ENCODE peak calls at places on chromosomes 6 and 20, in ten cellular contexts. One of them, this sample, is unnamed.
A peak's percentile ranks its signal among the peaks of the same experiment; 100 is the strongest.

GRCh38 chr20:60095456-60095855 is 137.2 kb downstream of the CDH26 start:
- DNase-seq in esophagus muscularis mucosa: no peak
- DNase-seq in naive thymus-derived CD4-positive, alpha-beta T cell: no peak
- DNase-seq in GM23248: no peak
- DNase-seq in iPS DF 6.9: no peak
- DNase-seq in PC-3: no peak
- DNase-seq in heart right ventricle: no peak
- DNase-seq in effector memory CD4-positive, alpha-beta T cell: no peak
- DNase-seq in Panc1: no peak
- DNase-seq in ovary: no peak
- DNase-seq in this sample: no peak

GRCh38 chr20:5848711-5849505 is 98.7 kb downstream of the SHLD1 start:
- DNase-seq in esophagus muscularis mucosa: no peak
- DNase-seq in naive thymus-derived CD4-positive, alpha-beta T cell: no peak
- DNase-seq in GM23248: peak; percentile 72
- DNase-seq in iPS DF 6.9: no peak
- DNase-seq in PC-3: peak; percentile 84
- DNase-seq in heart right ventricle: no peak
- DNase-seq in effector memory CD4-positive, alpha-beta T cell: no peak
- DNase-seq in Panc1: no peak
- DNase-seq in ovary: peak; percentile 30
- DNase-seq in this sample: no peak

GRCh38 chr6:100574836-100575235 is 110.1 kb upstream of the SIM1 start:
- DNase-seq in esophagus muscularis mucosa: no peak
- DNase-seq in naive thymus-derived CD4-positive, alpha-beta T cell: no peak
- DNase-seq in GM23248: no peak
- DNase-seq in iPS DF 6.9: no peak
- DNase-seq in PC-3: no peak
- DNase-seq in heart right ventricle: no peak
- DNase-seq in effector memory CD4-positive, alpha-beta T cell: no peak
- DNase-seq in Panc1: no peak
- DNase-seq in ovary: no peak
- DNase-seq in this sample: no peak

GRCh38 chr6:1604991-1605821 is 4.5 kb upstream of the FOXC1 start:
- DNase-seq in esophagus muscularis mucosa: no peak
- DNase-seq in naive thymus-derived CD4-positive, alpha-beta T cell: no peak
- DNase-seq in GM23248: peak; percentile 28
- DNase-seq in iPS DF 6.9: no peak
- DNase-seq in PC-3: no peak
- DNase-seq in heart right ventricle: peak; percentile 33
- DNase-seq in effector memory CD4-positive, alpha-beta T cell: no peak
- DNase-seq in Panc1: no peak
- DNase-seq in ovary: no peak
- DNase-seq in this sample: no peak

GRCh38 chr6:36757943-36758508 is 60.4 kb downstream of the RAB44 start:
- DNase-seq in esophagus muscularis mucosa: no peak
- DNase-seq in naive thymus-derived CD4-positive, alpha-beta T cell: no peak
- DNase-seq in GM23248: no peak
- DNase-seq in iPS DF 6.9: no peak
- DNase-seq in PC-3: no peak
- DNase-seq in heart right ventricle: no peak
- DNase-seq in effector memory CD4-positive, alpha-beta T cell: no peak
- DNase-seq in Panc1: no peak
- DNase-seq in ovary: no peak
- DNase-seq in this sample: no peak

GRCh38 chr20:37190354-37190753 is 11.0 kb upstream of the MROH8 start:
- DNase-seq in esophagus muscularis mucosa: no peak
- DNase-seq in naive thymus-derived CD4-positive, alpha-beta T cell: no peak
- DNase-seq in GM23248: no peak
- DNase-seq in iPS DF 6.9: no peak
- DNase-seq in PC-3: no peak
- DNase-seq in heart right ventricle: no peak
- DNase-seq in effector memory CD4-positive, alpha-beta T cell: no peak
- DNase-seq in Panc1: no peak
- DNase-seq in ovary: no peak
- DNase-seq in this sample: no peak

GRCh38 chr6:33761922-33762629 is 15.4 kb upstream of the IP6K3 start:
- DNase-seq in esophagus muscularis mucosa: no peak
- DNase-seq in naive thymus-derived CD4-positive, alpha-beta T cell: no peak
- DNase-seq in GM23248: peak; percentile 56
- DNase-seq in iPS DF 6.9: no peak
- DNase-seq in PC-3: peak; percentile 59
- DNase-seq in heart right ventricle: peak; percentile 87
- DNase-seq in effector memory CD4-positive, alpha-beta T cell: no peak
- DNase-seq in Panc1: no peak
- DNase-seq in ovary: no peak
- DNase-seq in this sample: no peak

GRCh38 chr20:11391591-11391990 is 526.1 kb upstream of the BTBD3 start:
- DNase-seq in esophagus muscularis mucosa: no peak
- DNase-seq in naive thymus-derived CD4-positive, alpha-beta T cell: no peak
- DNase-seq in GM23248: no peak
- DNase-seq in iPS DF 6.9: no peak
- DNase-seq in PC-3: no peak
- DNase-seq in heart right ventricle: no peak
- DNase-seq in effector memory CD4-positive, alpha-beta T cell: no peak
- DNase-seq in Panc1: no peak
- DNase-seq in ovary: no peak
- DNase-seq in this sample: no peak

GRCh38 chr6:130933712-130934200 is 106.5 kb downstream of the SMLR1 start:
- DNase-seq in esophagus muscularis mucosa: no peak
- DNase-seq in naive thymus-derived CD4-positive, alpha-beta T cell: no peak
- DNase-seq in GM23248: peak; percentile 67
- DNase-seq in iPS DF 6.9: no peak
- DNase-seq in PC-3: peak; percentile 86
- DNase-seq in heart right ventricle: no peak
- DNase-seq in effector memory CD4-positive, alpha-beta T cell: no peak
- DNase-seq in Panc1: peak; percentile 15
- DNase-seq in ovary: no peak
- DNase-seq in this sample: no peak

GRCh38 chr6:89215391-89215790 is 1.8 kb downstream of the GABRR1 start:
- DNase-seq in esophagus muscularis mucosa: no peak
- DNase-seq in naive thymus-derived CD4-positive, alpha-beta T cell: no peak
- DNase-seq in GM23248: no peak
- DNase-seq in iPS DF 6.9: no peak
- DNase-seq in PC-3: no peak
- DNase-seq in heart right ventricle: no peak
- DNase-seq in effector memory CD4-positive, alpha-beta T cell: no peak
- DNase-seq in Panc1: no peak
- DNase-seq in ovary: no peak
- DNase-seq in this sample: no peak

GRCh38 chr6:150494236-150494635 is 105.4 kb upstream of the PLEKHG1 start:
- DNase-seq in esophagus muscularis mucosa: peak; percentile 94
- DNase-seq in naive thymus-derived CD4-positive, alpha-beta T cell: no peak
- DNase-seq in GM23248: peak; percentile 5
- DNase-seq in iPS DF 6.9: no peak
- DNase-seq in PC-3: no peak
- DNase-seq in heart right ventricle: peak; percentile 16
- DNase-seq in effector memory CD4-positive, alpha-beta T cell: no peak
- DNase-seq in Panc1: no peak
- DNase-seq in ovary: no peak
- DNase-seq in this sample: no peak

GRCh38 chr6:106939208-106939607 is 35.3 kb downstream of the CD24 start:
- DNase-seq in esophagus muscularis mucosa: no peak
- DNase-seq in naive thymus-derived CD4-positive, alpha-beta T cell: no peak
- DNase-seq in GM23248: no peak
- DNase-seq in iPS DF 6.9: no peak
- DNase-seq in PC-3: no peak
- DNase-seq in heart right ventricle: no peak
- DNase-seq in effector memory CD4-positive, alpha-beta T cell: no peak
- DNase-seq in Panc1: no peak
- DNase-seq in ovary: no peak
- DNase-seq in this sample: no peak

GRCh38 chr20:46545077-46545826 is 5.2 kb downstream of the OCSTAMP start:
- DNase-seq in esophagus muscularis mucosa: no peak
- DNase-seq in naive thymus-derived CD4-positive, alpha-beta T cell: no peak
- DNase-seq in GM23248: peak; percentile 15
- DNase-seq in iPS DF 6.9: no peak
- DNase-seq in PC-3: no peak
- DNase-seq in heart right ventricle: no peak
- DNase-seq in effector memory CD4-positive, alpha-beta T cell: no peak
- DNase-seq in Panc1: no peak
- DNase-seq in ovary: no peak
- DNase-seq in this sample: no peak

GRCh38 chr6:142763205-142763604 is 181.8 kb downstream of the HIVEP2 start:
- DNase-seq in esophagus muscularis mucosa: no peak
- DNase-seq in naive thymus-derived CD4-positive, alpha-beta T cell: no peak
- DNase-seq in GM23248: peak; percentile 89
- DNase-seq in iPS DF 6.9: no peak
- DNase-seq in PC-3: peak; percentile 27
- DNase-seq in heart right ventricle: no peak
- DNase-seq in effector memory CD4-positive, alpha-beta T cell: no peak
- DNase-seq in Panc1: no peak
- DNase-seq in ovary: no peak
- DNase-seq in this sample: no peak

GRCh38 chr20:24859539-24859938 is 89.5 kb upstream of the CST7 start:
- DNase-seq in esophagus muscularis mucosa: peak; percentile 74
- DNase-seq in naive thymus-derived CD4-positive, alpha-beta T cell: no peak
- DNase-seq in GM23248: no peak
- DNase-seq in iPS DF 6.9: no peak
- DNase-seq in PC-3: no peak
- DNase-seq in heart right ventricle: no peak
- DNase-seq in effector memory CD4-positive, alpha-beta T cell: no peak
- DNase-seq in Panc1: no peak
- DNase-seq in ovary: no peak
- DNase-seq in this sample: no peak
- H3K9me3 ChIP-seq in esophagus muscularis mucosa: no peaks in the 10 kb centered on the region
- H3K9me3 ChIP-seq in naive thymus-derived CD4-positive, alpha-beta T cell: no peaks in the 10 kb centered on the region
- H3K9me3 ChIP-seq in GM23248: no peaks in the 10 kb centered on the region
- H3K9me3 ChIP-seq in iPS DF 6.9: no peaks in the 10 kb centered on the region
- H3K9me3 ChIP-seq in PC-3: no peaks in the 10 kb centered on the region
- H3K9me3 ChIP-seq in heart right ventricle: peaks cover under 1% of the 10 kb centered on the region
- H3K9me3 ChIP-seq in effector memory CD4-positive, alpha-beta T cell: no peaks in the 10 kb centered on the region
- H3K9me3 ChIP-seq in Panc1: no peaks in the 10 kb centered on the region
- H3K9me3 ChIP-seq in ovary: no peaks in the 10 kb centered on the region
- H3K9me3 ChIP-seq in this sample: no peaks in the 10 kb centered on the region

GRCh38 chr20:49578436-49578835 is 10.5 kb upstream of the PTGIS start:
- DNase-seq in esophagus muscularis mucosa: no peak
- DNase-seq in naive thymus-derived CD4-positive, alpha-beta T cell: no peak
- DNase-seq in GM23248: no peak
- DNase-seq in iPS DF 6.9: no peak
- DNase-seq in PC-3: no peak
- DNase-seq in heart right ventricle: no peak
- DNase-seq in effector memory CD4-positive, alpha-beta T cell: no peak
- DNase-seq in Panc1: no peak
- DNase-seq in ovary: no peak
- DNase-seq in this sample: no peak
- H3K27ac ChIP-seq in esophagus muscularis mucosa: peak overlapping the region; percentile 79
- H3K27ac ChIP-seq in naive thymus-derived CD4-positive, alpha-beta T cell: no peak overlapping the region
- H3K27ac ChIP-seq in GM23248: no peak overlapping the region
- H3K27ac ChIP-seq in iPS DF 6.9: no peak overlapping the region
- H3K27ac ChIP-seq in PC-3: no peak overlapping the region
- H3K27ac ChIP-seq in heart right ventricle: no peak overlapping the region
- H3K27ac ChIP-seq in effector memory CD4-positive, alpha-beta T cell: no peak overlapping the region
- H3K27ac ChIP-seq in Panc1: no peak overlapping the region
- H3K27ac ChIP-seq in ovary: no peak overlapping the region
- H3K27ac ChIP-seq in this sample: no peak overlapping the region

DNA sequence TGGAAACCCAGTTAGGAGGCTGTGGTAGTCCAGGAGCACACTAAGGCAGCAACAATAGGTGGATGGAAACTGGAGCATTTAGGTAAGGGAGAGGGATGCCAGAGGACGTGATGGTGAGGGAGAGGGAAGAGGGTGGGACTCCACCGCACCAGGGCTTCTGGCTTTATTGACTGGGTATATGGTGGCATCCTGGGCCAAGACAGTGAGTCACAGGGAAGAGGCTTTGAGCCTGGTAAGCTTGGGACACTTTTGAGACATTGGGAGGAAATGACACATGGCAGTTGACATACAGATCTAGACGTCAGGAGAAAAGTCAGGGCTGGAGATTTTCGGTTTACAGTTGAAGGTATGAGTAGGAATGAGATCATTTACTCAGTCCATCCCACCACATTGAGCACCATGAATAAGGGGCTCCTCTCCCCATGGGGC is 14.9 kb downstream of the NT5E start:
- DNase-seq in esophagus muscularis mucosa: peak; percentile 70
- DNase-seq in naive thymus-derived CD4-positive, alpha-beta T cell: no peak
- DNase-seq in GM23248: peak; percentile 94
- DNase-seq in iPS DF 6.9: no peak
- DNase-seq in PC-3: peak; percentile 96
- DNase-seq in heart right ventricle: no peak
- DNase-seq in effector memory CD4-positive, alpha-beta T cell: no peak
- DNase-seq in Panc1: peak; percentile 93
- DNase-seq in ovary: no peak
- DNase-seq in this sample: no peak
- H3K4me1 ChIP-seq in esophagus muscularis mucosa: peaks cover 44% of the 10 kb centered on the region
- H3K4me1 ChIP-seq in naive thymus-derived CD4-positive, alpha-beta T cell: peaks cover 9% of the 10 kb centered on the region
- H3K4me1 ChIP-seq in GM23248: peaks cover 86% of the 10 kb centered on the region
- H3K4me1 ChIP-seq in iPS DF 6.9: peaks cover 1% of the 10 kb centered on the region
- H3K4me1 ChIP-seq in PC-3: peaks cover 60% of the 10 kb centered on the region
- H3K4me1 ChIP-seq in heart right ventricle: peaks cover 56% of the 10 kb centered on the region
- H3K4me1 ChIP-seq in effector memory CD4-positive, alpha-beta T cell: no peaks in the 10 kb centered on the region
- H3K4me1 ChIP-seq in Panc1: peaks cover 81% of the 10 kb centered on the region
- H3K4me1 ChIP-seq in ovary: peaks cover 15% of the 10 kb centered on the region
- H3K4me1 ChIP-seq in this sample: peaks cover 54% of the 10 kb centered on the region

DNA sequence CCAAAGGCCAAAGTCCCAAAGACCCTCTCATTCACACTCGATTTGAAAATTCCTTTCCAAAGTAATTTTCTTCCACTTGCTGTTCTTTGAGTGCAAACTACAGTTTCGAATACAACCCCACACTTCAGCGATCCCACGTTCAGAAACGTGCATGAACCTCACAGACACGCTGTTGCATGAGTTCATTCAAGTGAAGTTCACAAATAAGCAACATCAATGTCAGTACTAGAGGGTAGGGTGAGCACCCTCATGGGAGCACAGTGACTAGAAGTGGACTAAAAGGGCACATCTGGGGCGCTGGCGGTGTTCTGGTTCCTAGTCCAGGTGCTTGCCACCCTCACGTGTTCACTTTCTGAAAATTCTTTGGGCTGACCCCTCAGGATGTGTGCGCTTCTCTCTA is 59.0 kb downstream of the FAM50B start:
- DNase-seq in esophagus muscularis mucosa: no peak
- DNase-seq in naive thymus-derived CD4-positive, alpha-beta T cell: no peak
- DNase-seq in GM23248: no peak
- DNase-seq in iPS DF 6.9: no peak
- DNase-seq in PC-3: no peak
- DNase-seq in heart right ventricle: no peak
- DNase-seq in effector memory CD4-positive, alpha-beta T cell: no peak
- DNase-seq in Panc1: no peak
- DNase-seq in ovary: no peak
- DNase-seq in this sample: no peak
- H3K9me3 ChIP-seq in esophagus muscularis mucosa: no peaks in the 10 kb centered on the region
- H3K9me3 ChIP-seq in naive thymus-derived CD4-positive, alpha-beta T cell: no peaks in the 10 kb centered on the region
- H3K9me3 ChIP-seq in GM23248: no peaks in the 10 kb centered on the region
- H3K9me3 ChIP-seq in iPS DF 6.9: no peaks in the 10 kb centered on the region
- H3K9me3 ChIP-seq in PC-3: no peaks in the 10 kb centered on the region
- H3K9me3 ChIP-seq in heart right ventricle: no peaks in the 10 kb centered on the region
- H3K9me3 ChIP-seq in effector memory CD4-positive, alpha-beta T cell: no peaks in the 10 kb centered on the region
- H3K9me3 ChIP-seq in Panc1: no peaks in the 10 kb centered on the region
- H3K9me3 ChIP-seq in ovary: no peaks in the 10 kb centered on the region
- H3K9me3 ChIP-seq in this sample: no peaks in the 10 kb centered on the region

GRCh38 chr20:17896247-17896723 is 72.3 kb downstream of the SNX5 start:
- DNase-seq in esophagus muscularis mucosa: no peak
- DNase-seq in naive thymus-derived CD4-positive, alpha-beta T cell: no peak
- DNase-seq in GM23248: peak; percentile 45
- DNase-seq in iPS DF 6.9: no peak
- DNase-seq in PC-3: peak; percentile 16
- DNase-seq in heart right ventricle: no peak
- DNase-seq in effector memory CD4-positive, alpha-beta T cell: no peak
- DNase-seq in Panc1: no peak
- DNase-seq in ovary: no peak
- DNase-seq in this sample: no peak
- H3K27ac ChIP-seq in esophagus muscularis mucosa: peak overlapping the region; percentile 81
- H3K27ac ChIP-seq in naive thymus-derived CD4-positive, alpha-beta T cell: no peak overlapping the region
- H3K27ac ChIP-seq in GM23248: peak overlapping the region; percentile 70
- H3K27ac ChIP-seq in iPS DF 6.9: no peak overlapping the region
- H3K27ac ChIP-seq in PC-3: no peak overlapping the region
- H3K27ac ChIP-seq in heart right ventricle: peak overlapping the region; percentile 77
- H3K27ac ChIP-seq in effector memory CD4-positive, alpha-beta T cell: no peak overlapping the region
- H3K27ac ChIP-seq in Panc1: no peak overlapping the region
- H3K27ac ChIP-seq in ovary: no peak overlapping the region
- H3K27ac ChIP-seq in this sample: peak overlapping the region; percentile 86

GRCh38 chr20:2135018-2135417 is 33.4 kb downstream of the STK35 start:
- DNase-seq in esophagus muscularis mucosa: no peak
- DNase-seq in naive thymus-derived CD4-positive, alpha-beta T cell: no peak
- DNase-seq in GM23248: peak; percentile 52
- DNase-seq in iPS DF 6.9: no peak
- DNase-seq in PC-3: no peak
- DNase-seq in heart right ventricle: no peak
- DNase-seq in effector memory CD4-positive, alpha-beta T cell: no peak
- DNase-seq in Panc1: no peak
- DNase-seq in ovary: no peak
- DNase-seq in this sample: no peak
- H3K4me1 ChIP-seq in esophagus muscularis mucosa: peaks cover 98% of the 10 kb centered on the region
- H3K4me1 ChIP-seq in naive thymus-derived CD4-positive, alpha-beta T cell: no peaks in the 10 kb centered on the region
- H3K4me1 ChIP-seq in GM23248: peaks cover 71% of the 10 kb centered on the region
- H3K4me1 ChIP-seq in iPS DF 6.9: peaks cover 2% of the 10 kb centered on the region
- H3K4me1 ChIP-seq in PC-3: peaks cover 38% of the 10 kb centered on the region
- H3K4me1 ChIP-seq in heart right ventricle: peaks cover 89% of the 10 kb centered on the region
- H3K4me1 ChIP-seq in effector memory CD4-positive, alpha-beta T cell: no peaks in the 10 kb centered on the region
- H3K4me1 ChIP-seq in Panc1: peaks cover 3% of the 10 kb centered on the region
- H3K4me1 ChIP-seq in ovary: peaks cover 12% of the 10 kb centered on the region
- H3K4me1 ChIP-seq in this sample: peaks cover 61% of the 10 kb centered on the region